ENCODE peak calls at places on chromosome 20, in eight cellular contexts. F is T-cell; A is Right ventricle myocardium superior; D is B cell; L is GM23248; Q is activated CD4-positive, alpha-beta T cell treated with anti-CD3 and anti-CD28 coated beads, Interleukin-2, amount 50 U/mL, for 4 hours; G is activated T-cell treated with anti-CD3 and anti-CD28 coated beads, Interleukin-2, amount 50 U/mL, for 4 hours; Z is foreskin melanocyte. Y is an unnamed sample.

GRCh38 chr20:2140561-2140960 is 38.9 kb downstream of the STK35 start:
- DNase-seq in F (no peak), A (peak; percentile 85), D (no peak), L (peak; percentile 77), Q (no peak), G (no peak), Z (no peak), Y (no peak)

GRCh38 chr20:43925786-43926185 is 11.1 kb downstream of the TOX2 start:
- DNase-seq in F (peak; percentile 33), A (peak; percentile 56), D (no peak), L (peak; percentile 63), Q (no peak), G (no peak), Z (peak; percentile 44), Y (no peak)

GRCh38 chr20:53849471-53850059 is 220.8 kb downstream of the BCAS1 start:
- DNase-seq in F (no peak), A (no peak), D (no peak), L (no peak), Q (no peak), G (no peak), Z (no peak), Y (no peak)

GRCh38 chr20:49616154-49617007 is 48.4 kb upstream of the PTGIS start:
- DNase-seq in F (no peak), A (no peak), D (no peak), L (no peak), Q (no peak), G (no peak), Z (no peak), Y (no peak)

GRCh38 chr20:8215516-8215915 is 83.5 kb downstream of the PLCB1 start:
- DNase-seq in F (no peak), A (no peak), D (no peak), L (no peak), Q (no peak), G (no peak), Z (no peak), Y (no peak)

GRCh38 chr20:64158346-64159285 is 5.6 kb upstream of the MYT1 start:
- DNase-seq in F (no peak), A (no peak), D (no peak), L (no peak), Q (no peak), G (no peak), Z (no peak), Y (no peak)

GRCh38 chr20:50450961-50451752 is 59.0 kb upstream of the PTPN1 start:
- DNase-seq in F (no peak), A (peak; percentile 57), D (no peak), L (peak; percentile 73), Q (no peak), G (no peak), Z (no peak), Y (no peak)

GRCh38 chr20:25270829-25271251 is 23.0 kb downstream of the PYGB start:
- DNase-seq in F (no peak), A (peak; percentile 28), D (no peak), L (no peak), Q (no peak), G (no peak), Z (no peak), Y (no peak)

GRCh38 chr20:33784225-33784624 is 26.9 kb upstream of the CHMP4B start:
- DNase-seq in F (no peak), A (no peak), D (no peak), L (no peak), Q (no peak), G (no peak), Z (no peak), Y (no peak)

GRCh38 chr20:35467339-35468224 is 12.2 kb downstream of the CEP250 start:
- DNase-seq in F (no peak), A (no peak), D (no peak), L (no peak), Q (no peak), G (no peak), Z (no peak), Y (no peak)

GRCh38 chr20:46011631-46012482 is 3.1 kb downstream of the MMP9 start:
- DNase-seq in F (no peak), A (peak; percentile 80), D (peak; percentile 40), L (peak; percentile 65), Q (no peak), G (peak; percentile 33), Z (peak; percentile 25), Y (peak; percentile 74)

GRCh38 chr20:25541676-25542075 is 43.7 kb downstream of the NINL start:
- DNase-seq in F (no peak), A (no peak), D (no peak), L (peak; percentile 54), Q (no peak), G (no peak), Z (no peak), Y (no peak)

GRCh38 chr20:19260412-19261090 is 48.1 kb downstream of the SLC24A3 start:
- DNase-seq in F (no peak), A (no peak), D (no peak), L (peak; percentile 28), Q (no peak), G (no peak), Z (no peak), Y (no peak)

GRCh38 chr20:63497138-63497945 is 1.5 kb downstream of the EEF1A2 start:
- DNase-seq in F (no peak), A (peak; percentile 76), D (peak; percentile 36), L (no peak), Q (no peak), G (no peak), Z (no peak), Y (no peak)

GRCh38 chr20:45695496-45695895 is 6.3 kb upstream of the WFDC13 start:
- DNase-seq in F (no peak), A (no peak), D (no peak), L (peak; percentile 1), Q (no peak), G (no peak), Z (no peak), Y (no peak)

GRCh38 chr20:10986586-10986985 is 312.8 kb upstream of the JAG1 start:
- DNase-seq in F (no peak), A (no peak), D (no peak), L (no peak), Q (no peak), G (no peak), Z (peak; percentile 93), Y (no peak)

GRCh38 chr20:55880361-55880760 is 125.0 kb downstream of the CBLN4 start:
- DNase-seq in F (no peak), A (no peak), D (no peak), L (no peak), Q (no peak), G (no peak), Z (no peak), Y (no peak)

GRCh38 chr20:3209023-3209945 is at the start of gene ITPA:
- DNase-seq in F (peak; percentile 34), A (peak; percentile 72), D (peak; percentile 66), L (peak; percentile 64), Q (peak; percentile 43), G (peak; percentile 48), Z (peak; percentile 57), Y (peak; percentile 78)